ENCODE peak calls at places on chromosomes 13 and 19, in four cellular contexts. B, P, N and Y are unnamed samples.

GRCh38 chr19:50795665-50796073 is 5.5 kb downstream of the ACP4 start:
- DNase-seq in B (no peak), N (no peak), P (no peak), Y (no peak)

GRCh38 chr19:4441994-4442845 is 15.4 kb downstream of the UBXN6 start:
- DNase-seq in P (no peak), N (no peak), B (no peak), Y (no peak)

GRCh38 chr19:17754634-17755532 is 3.6 kb downstream of the FCHO1 start:
- DNase-seq in N (no peak), P (no peak), B (no peak), Y (peak)

GRCh38 chr13:39676315-39676876 is 20.9 kb downstream of the COG6 start:
- DNase-seq in N (peak), P (no peak), B (no peak), Y (no peak)

GRCh38 chr13:67369895-67370660 is 139.9 kb upstream of the PCDH9 start:
- DNase-seq in B (no peak), N (no peak), P (no peak), Y (no peak)

GRCh38 chr19:3389876-3390361 is 23.5 kb downstream of the NFIC start:
- DNase-seq in B (no peak), P (no peak), N (no peak), Y (no peak)

GRCh38 chr19:29404951-29405727 is 120.7 kb upstream of the VSTM2B start:
- DNase-seq in B (no peak), P (peak), N (no peak), Y (no peak)

GRCh38 chr13:73464758-73465628 is 406.2 kb downstream of the KLF5 start:
- DNase-seq in B (peak), P (no peak), N (no peak), Y (no peak)

GRCh38 chr13:112859817-112860190 is 109.2 kb upstream of the MCF2L start:
- DNase-seq in N (no peak), B (no peak), P (no peak), Y (no peak)

GRCh38 chr19:1945899-1946298 is 4.9 kb downstream of the CSNK1G2 start:
- DNase-seq in P (no peak), B (peak), N (peak), Y (no peak)

GRCh38 chr19:10424011-10424637 is 3.8 kb downstream of the PDE4A start:
- DNase-seq in N (peak), B (peak), P (no peak), Y (no peak)

GRCh38 chr19:7850975-7851622 is 21.1 kb downstream of the EVI5L start:
- DNase-seq in N (no peak), B (no peak), P (no peak), Y (no peak)

GRCh38 chr19:55638864-55639359 is 1.9 kb upstream of the ZNF580 start:
- DNase-seq in B (no peak), N (peak), P (no peak), Y (no peak)

GRCh38 chr19:5436101-5436947 is 18.9 kb upstream of the ZNRF4 start:
- DNase-seq in N (no peak), B (peak), P (peak), Y (no peak)

GRCh38 chr13:107203146-107203847 is 635.4 kb upstream of the ARGLU1 start:
- DNase-seq in B (peak), N (peak), P (peak), Y (no peak)

GRCh38 chr19:8329993-8330392 is 8.7 kb downstream of the RPS28 start:
- DNase-seq in P (no peak), N (no peak), B (peak), Y (no peak)

GRCh38 chr13:76637651-76638111 is 248.5 kb downstream of the KCTD12 start:
- DNase-seq in N (no peak), P (no peak), B (no peak), Y (no peak)

GRCh38 chr19:31418692-31419430 is 69.6 kb upstream of the TSHZ3 start:
- DNase-seq in N (no peak), P (peak), B (no peak), Y (no peak)

GRCh38 chr13:60152114-60152513 is 11.6 kb downstream of the DIAPH3 start:
- DNase-seq in P (no peak), B (no peak), N (no peak), Y (no peak)

GRCh38 chr19:703651-704446 is 4.9 kb upstream of the PALM start:
- DNase-seq in N (peak), P (peak), B (peak), Y (no peak)

GRCh38 chr13:114320065-114320464 is 5.8 kb downstream of the CHAMP1 start:
- DNase-seq in P (no peak), B (no peak), N (no peak), Y (no peak)

GRCh38 chr19:4456566-4456842 is 1.1 kb downstream of the UBXN6 start:
- DNase-seq in B (peak), P (no peak), N (no peak), Y (no peak)

GRCh38 chr19:55456347-55456746 is 5.1 kb downstream of the ISOC2 start:
- DNase-seq in N (no peak), B (no peak), P (no peak), Y (no peak)

GRCh38 chr13:42754801-42755513 is 26.4 kb upstream of the FAM216B start:
- DNase-seq in B (no peak), P (no peak), N (no peak), Y (no peak)

GRCh38 chr13:113209336-113209879 is at the start of gene CUL4A:
- DNase-seq in N (peak), P (no peak), B (peak), Y (no peak)

GRCh38 chr13:110448677-110449076 is 112.8 kb downstream of the RAB20 start:
- DNase-seq in B (no peak), N (no peak), P (no peak), Y (no peak)

GRCh38 chr13:110446570-110446880 is 115.0 kb downstream of the RAB20 start:
- DNase-seq in P (no peak), N (no peak), B (no peak), Y (no peak)

DNA sequence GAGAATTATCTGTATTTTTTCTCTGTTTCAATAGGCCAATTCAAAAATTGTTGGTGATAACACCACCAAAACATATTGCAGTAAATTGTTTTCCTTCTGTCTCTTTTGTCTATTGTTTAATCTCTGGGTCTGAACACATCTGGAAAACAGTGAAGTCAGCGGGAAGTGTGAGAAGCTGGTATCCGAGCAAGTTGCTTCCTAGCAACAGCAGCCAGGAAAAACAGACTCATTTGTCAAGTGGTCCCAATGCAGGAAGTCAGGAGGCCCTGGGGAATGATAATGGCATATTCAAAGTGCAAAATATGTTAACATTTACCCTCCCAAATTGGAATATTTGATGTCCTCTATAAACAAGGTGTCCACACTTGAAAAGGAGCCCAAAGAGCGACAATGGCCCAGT is 515.2 kb downstream of the TBC1D4 start:
- DNase-seq in P (no peak), N (no peak), B (no peak), Y (no peak)
- TF ChIP-seq ATF3 in P (no peak), N (no peak), B (no peak), Y (no peak)

GRCh38 chr19:12636631-12637030 is 25.9 kb downstream of the ZNF791 start:
- DNase-seq in P (no peak), N (no peak), B (no peak), Y (no peak)
- TF ChIP-seq HDAC2 in P (no peak), N (no peak), B (no peak), Y (no peak)

DNA sequence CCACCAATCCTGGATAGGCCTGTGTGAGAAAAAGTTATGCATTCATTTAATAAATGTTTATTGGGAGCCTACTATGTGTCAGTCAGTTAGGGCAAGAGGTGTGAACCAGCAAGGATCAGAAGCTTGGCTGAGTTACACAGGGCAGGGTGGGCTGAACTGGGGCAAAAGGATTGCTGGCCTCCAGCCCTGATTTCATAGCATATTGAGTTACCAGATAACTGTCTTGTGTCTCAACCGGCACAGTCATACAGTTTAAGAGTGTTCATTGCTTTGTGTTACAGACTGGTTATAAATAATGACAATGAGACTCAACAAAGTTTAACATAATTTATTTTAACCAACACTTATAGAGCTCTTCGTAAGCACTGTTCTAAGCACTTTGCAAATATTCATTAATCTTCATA is 253.8 kb downstream of the DLEU7 start:
- DNase-seq in B (no peak), N (no peak), P (no peak), Y (no peak)
- TF ChIP-seq ATF3 in B (no peak), N (no peak), P (no peak), Y (no peak)

GRCh38 chr19:15194938-15195337 is 5.9 kb downstream of the NOTCH3 start:
- DNase-seq in N (no peak), B (no peak), P (no peak), Y (no peak)
- TF ChIP-seq HDAC2 in N (no peak), B (no peak), P (no peak), Y (no peak)

DNA sequence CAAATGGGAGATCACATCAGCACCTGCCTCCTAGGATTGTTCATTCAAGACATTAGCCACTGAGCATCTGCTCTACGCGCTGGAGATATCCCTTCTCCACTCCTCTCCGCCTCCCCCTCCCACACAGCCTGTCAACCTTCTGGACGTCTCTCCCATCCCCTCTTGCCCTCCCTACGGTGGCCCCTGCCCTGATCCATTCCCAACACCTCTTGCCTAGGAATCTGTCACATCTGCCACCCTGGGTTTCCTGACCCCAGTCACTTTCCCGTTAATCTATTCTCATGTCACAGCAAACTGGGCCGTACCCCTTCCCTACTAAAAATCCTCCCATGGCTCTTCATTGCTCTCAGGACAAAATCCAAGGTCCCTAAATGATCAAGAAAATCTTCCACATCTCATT is 10.3 kb downstream of the DYRK1B start:
- DNase-seq in P (no peak), B (no peak), N (no peak), Y (no peak)
- TF ChIP-seq ATF3 in P (no peak), B (no peak), N (no peak), Y (no peak)